ENCODE peak calls at places on chromosomes 3 and 15, in six cellular contexts. One of them, this sample, is unnamed.

GRCh38 chr3:47527952-47528718 is 14.6 kb upstream of the ELP6 start:
- DNase-seq in cardiac muscle cell: no peak
- DNase-seq in H9: no peak
- DNase-seq in foreskin keratinocyte: peak; percentile 71
- DNase-seq in GM23338: no peak
- DNase-seq in mucosa of descending colon: no peak
- DNase-seq in this sample: no peak

GRCh38 chr3:62414786-62415185 is 41.4 kb upstream of the FEZF2 start:
- DNase-seq in mucosa of descending colon: no peak
- DNase-seq in GM23338: peak; percentile 71
- DNase-seq in cardiac muscle cell: no peak
- DNase-seq in foreskin keratinocyte: no peak
- DNase-seq in H9: peak; percentile 75
- DNase-seq in this sample: no peak

GRCh38 chr15:75844629-75845390 is 1.6 kb downstream of the UBE2Q2 start:
- DNase-seq in foreskin keratinocyte: no peak
- DNase-seq in H9: no peak
- DNase-seq in cardiac muscle cell: no peak
- DNase-seq in mucosa of descending colon: no peak
- DNase-seq in GM23338: no peak
- DNase-seq in this sample: no peak

GRCh38 chr3:82376883-82377282 is 615.4 kb upstream of the GBE1 start:
- DNase-seq in GM23338: peak; percentile 67
- DNase-seq in cardiac muscle cell: no peak
- DNase-seq in foreskin keratinocyte: no peak
- DNase-seq in mucosa of descending colon: no peak
- DNase-seq in H9: no peak
- DNase-seq in this sample: no peak

GRCh38 chr3:17755836-17756235 is 13.4 kb upstream of the TBC1D5 start:
- DNase-seq in H9: no peak
- DNase-seq in GM23338: no peak
- DNase-seq in foreskin keratinocyte: peak; percentile 95
- DNase-seq in cardiac muscle cell: no peak
- DNase-seq in mucosa of descending colon: no peak
- DNase-seq in this sample: no peak

GRCh38 chr3:168620854-168621253 is 525.1 kb upstream of the GOLIM4 start:
- DNase-seq in cardiac muscle cell: peak; percentile 37
- DNase-seq in mucosa of descending colon: no peak
- DNase-seq in foreskin keratinocyte: no peak
- DNase-seq in H9: peak; percentile 71
- DNase-seq in GM23338: peak; percentile 88
- DNase-seq in this sample: peak; percentile 45

GRCh38 chr3:128398586-128398985 is 68.1 kb downstream of the DNAJB8 start:
- DNase-seq in GM23338: peak; percentile 41
- DNase-seq in H9: no peak
- DNase-seq in foreskin keratinocyte: no peak
- DNase-seq in cardiac muscle cell: no peak
- DNase-seq in mucosa of descending colon: no peak
- DNase-seq in this sample: no peak

GRCh38 chr3:103684956-103685355 is 1250.1 kb downstream of the ZPLD1 start:
- DNase-seq in foreskin keratinocyte: no peak
- DNase-seq in H9: no peak
- DNase-seq in cardiac muscle cell: no peak
- DNase-seq in GM23338: no peak
- DNase-seq in mucosa of descending colon: no peak
- DNase-seq in this sample: peak; percentile 94

GRCh38 chr3:99767341-99767740 is 50.3 kb upstream of the CMSS1 start:
- DNase-seq in GM23338: no peak
- DNase-seq in cardiac muscle cell: no peak
- DNase-seq in foreskin keratinocyte: no peak
- DNase-seq in mucosa of descending colon: no peak
- DNase-seq in H9: no peak
- DNase-seq in this sample: no peak

GRCh38 chr3:37400945-37401344 is 226.6 kb upstream of the LRRFIP2 start:
- DNase-seq in cardiac muscle cell: peak; percentile 12
- DNase-seq in H9: no peak
- DNase-seq in foreskin keratinocyte: no peak
- DNase-seq in mucosa of descending colon: no peak
- DNase-seq in GM23338: no peak
- DNase-seq in this sample: no peak

GRCh38 chr15:35630570-35630969 is 84.6 kb upstream of the DPH6 start:
- DNase-seq in mucosa of descending colon: no peak
- DNase-seq in cardiac muscle cell: peak; percentile 65
- DNase-seq in foreskin keratinocyte: peak; percentile 29
- DNase-seq in GM23338: no peak
- DNase-seq in H9: no peak
- DNase-seq in this sample: no peak

GRCh38 chr3:143831208-143831607 is 17.1 kb downstream of the SLC9A9 start:
- DNase-seq in GM23338: no peak
- DNase-seq in cardiac muscle cell: peak; percentile 52
- DNase-seq in mucosa of descending colon: no peak
- DNase-seq in H9: no peak
- DNase-seq in foreskin keratinocyte: peak; percentile 51
- DNase-seq in this sample: no peak

GRCh38 chr3:149618151-149619123 is 39.4 kb downstream of the WWTR1 start:
- DNase-seq in GM23338: no peak
- DNase-seq in mucosa of descending colon: no peak
- DNase-seq in cardiac muscle cell: peak; percentile 77
- DNase-seq in foreskin keratinocyte: peak; percentile 79
- DNase-seq in H9: no peak
- DNase-seq in this sample: peak; percentile 56

GRCh38 chr3:14507345-14507741 is 32.8 kb downstream of the GRIP2 start:
- DNase-seq in mucosa of descending colon: no peak
- DNase-seq in cardiac muscle cell: no peak
- DNase-seq in GM23338: no peak
- DNase-seq in foreskin keratinocyte: no peak
- DNase-seq in H9: peak; percentile 30
- DNase-seq in this sample: peak; percentile 18

GRCh38 chr3:169661567-169662214 is 1.8 kb downstream of the MECOM start:
- DNase-seq in GM23338: peak; percentile 43
- DNase-seq in foreskin keratinocyte: peak; percentile 35
- DNase-seq in cardiac muscle cell: peak; percentile 72
- DNase-seq in H9: peak; percentile 56
- DNase-seq in mucosa of descending colon: peak; percentile 66
- DNase-seq in this sample: peak; percentile 52

GRCh38 chr15:31848621-31849020 is 181.7 kb upstream of the CHRNA7 start:
- DNase-seq in foreskin keratinocyte: no peak
- DNase-seq in mucosa of descending colon: no peak
- DNase-seq in GM23338: no peak
- DNase-seq in H9: no peak
- DNase-seq in cardiac muscle cell: no peak
- DNase-seq in this sample: no peak

GRCh38 chr15:99986297-99987118 is 253.3 kb upstream of the LYSMD4 start:
- DNase-seq in cardiac muscle cell: peak; percentile 55
- DNase-seq in foreskin keratinocyte: no peak
- DNase-seq in GM23338: no peak
- DNase-seq in H9: no peak
- DNase-seq in mucosa of descending colon: no peak
- DNase-seq in this sample: no peak

GRCh38 chr3:20575153-20575552 is 389.1 kb upstream of the SGO1 start:
- DNase-seq in GM23338: no peak
- DNase-seq in H9: no peak
- DNase-seq in foreskin keratinocyte: peak; percentile 88
- DNase-seq in cardiac muscle cell: peak; percentile 67
- DNase-seq in mucosa of descending colon: no peak
- DNase-seq in this sample: no peak
- H3K4me1 ChIP-seq in GM23338: no peaks in the 10 kb centered on the region
- H3K4me1 ChIP-seq in H9: no peaks in the 10 kb centered on the region
- H3K4me1 ChIP-seq in foreskin keratinocyte: no peaks in the 10 kb centered on the region
- H3K4me1 ChIP-seq in cardiac muscle cell: no peaks in the 10 kb centered on the region
- H3K4me1 ChIP-seq in mucosa of descending colon: no peaks in the 10 kb centered on the region
- H3K4me1 ChIP-seq in this sample: no peaks in the 10 kb centered on the region

DNA sequence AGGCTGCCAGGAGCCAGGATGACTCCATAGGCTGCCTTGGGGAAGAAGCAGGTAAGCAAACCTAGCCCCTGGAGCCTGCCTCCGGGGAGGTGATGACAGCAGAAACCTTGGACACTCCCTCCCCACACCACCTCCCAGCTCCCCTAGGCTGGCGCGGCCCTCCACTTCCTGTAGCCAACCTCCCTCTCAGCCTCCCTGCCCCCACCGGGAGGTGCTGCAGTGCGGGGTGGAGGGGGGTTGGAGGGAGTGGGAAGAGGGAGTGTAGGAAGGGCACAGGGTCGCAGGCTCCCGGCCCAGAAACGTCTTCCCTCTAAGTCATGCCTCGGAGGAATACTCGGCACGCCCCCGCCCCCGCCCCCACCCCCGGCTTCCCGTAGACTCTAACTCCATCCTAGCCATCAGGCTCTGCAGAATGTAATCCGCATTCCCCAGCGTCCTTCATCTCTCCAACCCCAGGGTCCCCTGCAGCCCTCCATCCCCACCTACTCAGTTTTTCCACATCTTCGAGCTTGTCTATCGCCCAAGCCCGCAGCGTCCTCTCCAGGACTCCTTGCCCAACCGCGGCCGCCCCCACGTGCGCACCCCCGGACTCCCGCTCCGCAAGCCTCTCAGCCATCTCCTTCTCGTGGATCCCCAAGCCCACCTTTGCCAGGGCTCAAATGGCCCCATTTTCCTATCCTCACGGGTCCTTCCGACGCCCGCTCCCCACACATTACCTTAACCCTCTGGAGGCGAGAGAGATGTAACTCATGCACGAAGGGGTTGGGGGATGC is 539 bp downstream of the LPCAT4 start:
- DNase-seq in mucosa of descending colon: peak; percentile 90
- DNase-seq in H9: peak; percentile 92
- DNase-seq in GM23338: peak; percentile 93
- DNase-seq in foreskin keratinocyte: peak; percentile 62
- DNase-seq in cardiac muscle cell: peak; percentile 67
- DNase-seq in this sample: peak; percentile 66
- H3K4me1 ChIP-seq in mucosa of descending colon: peaks cover 44% of the 10 kb centered on the region
- H3K4me1 ChIP-seq in H9: peaks cover 6% of the 10 kb centered on the region
- H3K4me1 ChIP-seq in GM23338: peaks cover 17% of the 10 kb centered on the region
- H3K4me1 ChIP-seq in foreskin keratinocyte: peaks cover 9% of the 10 kb centered on the region
- H3K4me1 ChIP-seq in cardiac muscle cell: peaks cover 13% of the 10 kb centered on the region
- H3K4me1 ChIP-seq in this sample: peaks cover 8% of the 10 kb centered on the region

GRCh38 chr3:157151627-157152026 is 8.3 kb downstream of the CCNL1 start:
- DNase-seq in mucosa of descending colon: no peak
- DNase-seq in cardiac muscle cell: no peak
- DNase-seq in GM23338: no peak
- DNase-seq in H9: no peak
- DNase-seq in foreskin keratinocyte: no peak
- DNase-seq in this sample: no peak

GRCh38 chr3:157154563-157155333 is 5.2 kb downstream of the CCNL1 start:
- DNase-seq in foreskin keratinocyte: no peak
- DNase-seq in H9: no peak
- DNase-seq in mucosa of descending colon: no peak
- DNase-seq in GM23338: no peak
- DNase-seq in cardiac muscle cell: no peak
- DNase-seq in this sample: no peak

GRCh38 chr3:157152930-157153329 is 7.0 kb downstream of the CCNL1 start:
- DNase-seq in H9: no peak
- DNase-seq in GM23338: no peak
- DNase-seq in cardiac muscle cell: no peak
- DNase-seq in foreskin keratinocyte: no peak
- DNase-seq in mucosa of descending colon: no peak
- DNase-seq in this sample: no peak

GRCh38 chr3:157151151-157151550 is 8.8 kb downstream of the CCNL1 start:
- DNase-seq in mucosa of descending colon: no peak
- DNase-seq in foreskin keratinocyte: no peak
- DNase-seq in H9: no peak
- DNase-seq in GM23338: no peak
- DNase-seq in cardiac muscle cell: no peak
- DNase-seq in this sample: no peak

GRCh38 chr3:157152438-157152837 is 7.5 kb downstream of the CCNL1 start:
- DNase-seq in H9: no peak
- DNase-seq in foreskin keratinocyte: no peak
- DNase-seq in cardiac muscle cell: no peak
- DNase-seq in mucosa of descending colon: no peak
- DNase-seq in GM23338: no peak
- DNase-seq in this sample: no peak
- H3K4me1 ChIP-seq in H9: no peaks in the 10 kb centered on the region
- H3K4me1 ChIP-seq in foreskin keratinocyte: peaks cover 31% of the 10 kb centered on the region
- H3K4me1 ChIP-seq in cardiac muscle cell: peaks cover 33% of the 10 kb centered on the region
- H3K4me1 ChIP-seq in mucosa of descending colon: peaks cover 26% of the 10 kb centered on the region
- H3K4me1 ChIP-seq in GM23338: peaks cover 10% of the 10 kb centered on the region
- H3K4me1 ChIP-seq in this sample: peaks cover 35% of the 10 kb centered on the region

DNA sequence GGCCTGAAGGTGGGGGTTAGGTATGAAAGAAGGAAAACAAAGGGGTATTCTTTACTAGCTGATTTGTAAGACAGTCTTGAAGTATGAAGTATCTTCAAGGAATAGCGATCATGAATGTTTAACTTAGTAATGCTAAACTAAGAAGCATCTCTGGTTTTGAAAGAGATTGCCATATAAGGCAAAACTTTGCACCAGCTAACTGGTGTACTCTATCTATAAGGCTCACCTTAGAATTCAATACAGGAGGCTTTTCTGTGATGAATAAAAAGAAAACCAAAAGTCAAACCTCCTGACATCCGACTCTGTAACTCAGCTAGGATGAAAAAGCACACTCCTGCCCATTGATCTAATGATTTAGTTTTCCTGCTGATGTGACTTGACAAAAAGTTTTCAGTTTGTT is 54.7 kb downstream of the FOXP1 start:
- DNase-seq in foreskin keratinocyte: no peak
- DNase-seq in cardiac muscle cell: no peak
- DNase-seq in GM23338: no peak
- DNase-seq in H9: no peak
- DNase-seq in mucosa of descending colon: no peak
- DNase-seq in this sample: no peak
- H3K4me1 ChIP-seq in foreskin keratinocyte: peaks cover 15% of the 10 kb centered on the region
- H3K4me1 ChIP-seq in cardiac muscle cell: peaks cover 26% of the 10 kb centered on the region
- H3K4me1 ChIP-seq in GM23338: peaks cover 7% of the 10 kb centered on the region
- H3K4me1 ChIP-seq in H9: peaks cover 1% of the 10 kb centered on the region
- H3K4me1 ChIP-seq in mucosa of descending colon: peaks cover 29% of the 10 kb centered on the region
- H3K4me1 ChIP-seq in this sample: peaks cover 7% of the 10 kb centered on the region

GRCh38 chr15:48553559-48553958 is 92.0 kb downstream of the FBN1 start:
- DNase-seq in foreskin keratinocyte: no peak
- DNase-seq in mucosa of descending colon: no peak
- DNase-seq in cardiac muscle cell: peak; percentile 52
- DNase-seq in GM23338: no peak
- DNase-seq in H9: no peak
- DNase-seq in this sample: peak; percentile 48

GRCh38 chr15:48555244-48555804 is 90.2 kb downstream of the FBN1 start:
- DNase-seq in H9: no peak
- DNase-seq in mucosa of descending colon: no peak
- DNase-seq in cardiac muscle cell: peak; percentile 66
- DNase-seq in GM23338: no peak
- DNase-seq in foreskin keratinocyte: no peak
- DNase-seq in this sample: peak; percentile 33

GRCh38 chr15:48556159-48556897 is 89.2 kb downstream of the FBN1 start:
- DNase-seq in foreskin keratinocyte: no peak
- DNase-seq in H9: no peak
- DNase-seq in GM23338: no peak
- DNase-seq in mucosa of descending colon: no peak
- DNase-seq in cardiac muscle cell: no peak
- DNase-seq in this sample: no peak

GRCh38 chr15:48550822-48551525 is 94.5 kb downstream of the FBN1 start:
- DNase-seq in GM23338: no peak
- DNase-seq in mucosa of descending colon: no peak
- DNase-seq in foreskin keratinocyte: no peak
- DNase-seq in cardiac muscle cell: no peak
- DNase-seq in H9: no peak
- DNase-seq in this sample: no peak

DNA sequence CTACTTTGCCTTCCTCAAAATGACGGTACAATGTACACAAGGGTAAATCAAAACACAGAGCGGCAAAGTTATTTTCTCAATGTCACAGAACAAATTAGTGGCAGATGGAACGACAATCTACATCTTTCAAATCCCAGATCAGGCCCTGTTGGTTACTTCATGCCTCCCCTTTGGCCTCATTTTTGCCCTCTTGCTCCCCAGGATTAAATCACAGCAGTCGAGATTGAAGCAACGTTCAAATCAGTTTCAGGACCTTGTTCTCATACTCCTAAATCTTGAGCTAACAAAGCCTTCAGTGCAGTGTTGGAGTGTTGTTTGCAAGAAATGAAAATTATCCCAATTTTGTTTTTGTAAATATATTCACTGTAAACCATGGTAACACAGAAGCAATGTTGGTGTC is 91.4 kb downstream of the FBN1 start:
- DNase-seq in cardiac muscle cell: no peak
- DNase-seq in H9: no peak
- DNase-seq in GM23338: no peak
- DNase-seq in mucosa of descending colon: no peak
- DNase-seq in foreskin keratinocyte: no peak
- DNase-seq in this sample: no peak
- H3K4me1 ChIP-seq in cardiac muscle cell: no peaks in the 10 kb centered on the region
- H3K4me1 ChIP-seq in H9: no peaks in the 10 kb centered on the region
- H3K4me1 ChIP-seq in GM23338: no peaks in the 10 kb centered on the region
- H3K4me1 ChIP-seq in mucosa of descending colon: no peaks in the 10 kb centered on the region
- H3K4me1 ChIP-seq in foreskin keratinocyte: peaks cover 14% of the 10 kb centered on the region
- H3K4me1 ChIP-seq in this sample: peaks cover 39% of the 10 kb centered on the region